ENCODE peak calls at places on chromosomes 7 and 10, in six cellular contexts. C is WTC11, Z is HCT116, L is GM12878, V is HepG2, F is K562. D is an unnamed sample.
A peak's percentile ranks its signal among the peaks of the same experiment; 100 is the strongest.

GRCh38 chr10:86192686-86193085 is 173.9 kb downstream of the GRID1 start:
- DNase-seq in Z (no peak), L (no peak), F (no peak), V (no peak), C (no peak), D (no peak)

GRCh38 chr10:68516766-68517165 is 10.6 kb downstream of the SLC25A16 start:
- DNase-seq in V (no peak), L (no peak), C (no peak), F (no peak), Z (no peak), D (no peak)

GRCh38 chr7:81446212-81446611 is 323.6 kb downstream of the HGF start:
- DNase-seq in Z (no peak), L (no peak), F (no peak), C (no peak), V (no peak), D (no peak)

GRCh38 chr7:6380310-6381095 is 67.3 kb downstream of the DAGLB start:
- DNase-seq in F (no peak), C (no peak), V (no peak), Z (no peak), L (no peak), D (no peak)

GRCh38 chr7:26397786-26398435 is 106.2 kb downstream of the SNX10 start:
- DNase-seq in L (no peak), C (peak; percentile 61), Z (no peak), V (no peak), F (peak; percentile 53), D (peak; percentile 75)

GRCh38 chr10:99395750-99396445 is 34.5 kb downstream of the GOT1 start:
- DNase-seq in L (no peak), C (no peak), F (no peak), V (peak; percentile 89), Z (no peak), D (no peak)

GRCh38 chr10:28668363-28669226 is 8.7 kb upstream of the BAMBI start:
- DNase-seq in F (peak; percentile 42), L (no peak), C (peak; percentile 84), V (no peak), Z (no peak), D (peak; percentile 83)

GRCh38 chr10:44153901-44154670 is 230.8 kb downstream of the CXCL12 start:
- DNase-seq in F (no peak), C (no peak), V (no peak), L (no peak), Z (no peak), D (no peak)

GRCh38 chr7:91249506-91250233 is 14.6 kb upstream of the FZD1 start:
- DNase-seq in Z (no peak), L (no peak), C (no peak), F (no peak), V (no peak), D (no peak)

GRCh38 chr10:127919418-127920191 is 12.7 kb downstream of the PTPRE start:
- DNase-seq in F (no peak), Z (no peak), V (no peak), C (peak; percentile 26), L (no peak), D (peak; percentile 44)

GRCh38 chr7:7944619-7945282 is 23.8 kb upstream of the GLCCI1 start:
- DNase-seq in V (no peak), F (no peak), L (peak; percentile 99), C (no peak), Z (no peak), D (no peak)

DNA sequence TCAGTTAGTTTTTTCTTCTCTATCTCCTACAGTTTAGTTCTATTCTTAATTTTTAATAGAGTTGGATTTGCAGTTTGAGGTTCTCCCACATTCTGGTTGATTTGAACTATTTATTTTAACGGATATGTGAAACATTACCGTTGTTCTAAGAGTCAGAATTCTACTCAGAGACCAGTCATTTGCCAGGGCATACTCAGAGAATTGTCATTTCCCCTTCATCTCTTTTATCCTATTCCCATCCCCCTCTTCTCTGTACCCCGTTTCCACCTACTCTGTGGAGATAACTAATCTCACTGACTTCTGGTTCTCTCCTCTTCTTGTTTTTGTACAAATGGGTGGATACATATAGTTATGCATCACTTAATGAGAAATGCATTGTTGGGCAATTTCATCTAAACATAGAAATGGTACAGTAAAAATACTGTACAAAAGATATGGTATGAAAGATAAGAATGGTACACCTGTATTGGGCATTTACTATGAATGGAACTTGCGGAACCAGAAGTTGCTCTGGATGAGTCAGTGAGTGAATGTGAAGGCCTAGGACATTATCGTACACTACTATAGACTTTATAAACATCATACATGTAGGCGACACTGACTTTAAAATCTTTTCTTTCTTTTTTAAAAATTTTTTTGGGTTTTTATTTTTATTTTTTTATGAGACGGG is 53.1 kb downstream of the INPP5F start:
- DNase-seq in F (no peak), V (no peak), C (no peak), L (no peak), Z (no peak), D (no peak)
- TF ChIP-seq ATF3 in F (no peak), V (no peak), C (no peak), L (no peak), Z (no peak), D (no peak)

GRCh38 chr10:33036670-33037069 is 78.6 kb upstream of the ITGB1 start:
- DNase-seq in F (no peak), Z (no peak), C (no peak), V (no peak), L (no peak), D (peak; percentile 39)

GRCh38 chr10:33035411-33035810 is 77.4 kb upstream of the ITGB1 start:
- DNase-seq in V (no peak), F (no peak), Z (no peak), C (no peak), L (no peak), D (no peak)

GRCh38 chr10:33038672-33039071 is 80.6 kb upstream of the ITGB1 start:
- DNase-seq in V (no peak), C (no peak), F (no peak), L (no peak), Z (no peak), D (no peak)

GRCh38 chr10:33039167-33039566 is 81.1 kb upstream of the ITGB1 start:
- DNase-seq in V (no peak), C (no peak), L (no peak), F (no peak), Z (no peak), D (no peak)

GRCh38 chr10:33037726-33038125 is 79.7 kb upstream of the ITGB1 start:
- DNase-seq in V (no peak), L (no peak), F (no peak), Z (no peak), C (no peak), D (no peak)
- TF ChIP-seq ATF3 in V (no peak), L (no peak), F (no peak), Z (no peak), C (no peak), D (no peak)

GRCh38 chr10:88682491-88682890 is 18.2 kb downstream of the LIPF start:
- DNase-seq in C (no peak), L (no peak), F (no peak), V (no peak), Z (no peak), D (no peak)

GRCh38 chr10:88689366-88689765 is 16.7 kb upstream of the LIPK start:
- DNase-seq in C (no peak), F (no peak), V (no peak), L (no peak), Z (no peak), D (no peak)

GRCh38 chr10:88693392-88694020 is 12.5 kb upstream of the LIPK start:
- DNase-seq in V (no peak), L (no peak), C (no peak), F (no peak), Z (no peak), D (no peak)

DNA sequence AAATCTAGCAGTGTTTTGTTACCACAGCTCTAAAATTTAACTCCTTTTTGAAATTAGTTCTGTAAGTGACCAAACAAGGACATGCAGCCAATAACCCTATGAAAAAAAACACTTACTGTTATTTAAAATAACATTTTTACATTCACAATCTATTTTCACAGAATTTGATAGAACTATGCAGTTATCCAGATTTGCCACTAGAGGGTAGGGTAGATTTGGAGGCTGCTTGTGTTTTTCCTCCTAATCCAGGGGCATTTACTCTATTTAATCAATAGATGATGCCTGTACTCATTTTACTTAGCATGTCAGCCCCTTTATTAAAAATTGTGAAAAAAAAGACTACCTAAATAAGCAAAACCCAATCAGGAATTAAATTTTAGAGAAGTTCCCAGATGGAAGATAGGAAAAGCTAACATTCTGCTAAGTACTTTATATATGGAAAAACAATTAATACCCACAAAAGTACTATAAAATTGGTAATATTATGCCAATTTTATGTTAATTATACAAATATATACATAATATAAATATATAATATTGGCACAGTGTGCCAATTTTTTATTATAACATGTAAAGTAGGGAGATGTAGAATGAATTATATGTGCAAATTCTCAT is 18.1 kb upstream of the LIPK start:
- DNase-seq in Z (peak; percentile 32), L (no peak), C (no peak), F (peak; percentile 2), V (peak; percentile 3), D (no peak)
- TF ChIP-seq ATF3 in Z (no peak), L (no peak), C (no peak), F (no peak), V (no peak), D (no peak)

GRCh38 chr10:74153676-74154075 is 2.7 kb downstream of the ADK start:
- DNase-seq in V (no peak), L (no peak), F (no peak), C (no peak), Z (no peak), D (no peak)

GRCh38 chr10:74151057-74151878 is at the start of gene ADK:
- DNase-seq in Z (peak; percentile 96), V (peak; percentile 96), C (peak; percentile 100), L (no peak), F (peak; percentile 100), D (peak; percentile 100)

GRCh38 chr10:74153123-74153522 is 2.1 kb downstream of the ADK start:
- DNase-seq in V (peak; percentile 58), C (no peak), L (no peak), F (peak; percentile 58), Z (peak; percentile 34), D (no peak)

GRCh38 chr10:74150151-74151056 is at the start of gene AP3M1:
- DNase-seq in C (peak; percentile 87), V (no peak), L (peak; percentile 97), Z (no peak), F (peak; percentile 94), D (peak; percentile 90)

GRCh38 chr10:74151879-74152722 is 1.1 kb downstream of the ADK start:
- DNase-seq in Z (no peak), F (no peak), V (no peak), L (no peak), C (no peak), D (no peak)
- TF ChIP-seq ATF3 in Z (no peak), F (no peak), V (no peak), L (no peak), C (no peak), D (no peak)